ENCODE peak calls at places on chromosomes 5 and 9, in four cellular contexts. T is activated CD8-positive, alpha-beta memory T cell treated with anti-CD3 and anti-CD28 coated beads for 4 hours; Q is spleen; R is neural progenitor cell. N is an unnamed sample.

GRCh38 chr9:118630931-118631595 is 738.2 kb downstream of the BRINP1 start:
- DNase-seq in T (no peak), Q (no peak), R (no peak), N (no peak)

GRCh38 chr9:127244609-127245601 is 19.7 kb upstream of the GARNL3 start:
- DNase-seq in T (peak; percentile 88), Q (peak; percentile 99), R (peak; percentile 99), N (peak; percentile 97)

GRCh38 chr9:2916382-2916985 is 72.6 kb upstream of the PUM3 start:
- DNase-seq in T (no peak), Q (no peak), R (peak; percentile 19), N (no peak)

GRCh38 chr9:96219615-96220257 is 82.2 kb downstream of the HSD17B3 start:
- DNase-seq in T (no peak), Q (peak; percentile 81), R (peak; percentile 28), N (peak; percentile 18)

GRCh38 chr9:17810728-17811634 is 232.1 kb downstream of the SH3GL2 start:
- DNase-seq in T (no peak), Q (no peak), R (peak; percentile 88), N (peak; percentile 64)

GRCh38 chr9:26779072-26779471 is 113.5 kb downstream of the CAAP1 start:
- DNase-seq in T (no peak), Q (no peak), R (no peak), N (no peak)

GRCh38 chr9:36316629-36317317 is 58.5 kb upstream of the GNE start:
- DNase-seq in T (no peak), Q (no peak), R (no peak), N (no peak)

GRCh38 chr5:94463739-94464138 is 154.7 kb downstream of the KIAA0825 start:
- DNase-seq in T (no peak), Q (no peak), R (no peak), N (no peak)

GRCh38 chr5:108382784-108383358 is 973 bp upstream of the FBXL17 start:
- DNase-seq in T (no peak), Q (no peak), R (peak; percentile 2), N (no peak)

GRCh38 chr5:179963375-179963774 is 55.7 kb upstream of the TBC1D9B start:
- DNase-seq in T (no peak), Q (no peak), R (no peak), N (no peak)

GRCh38 chr5:1322036-1322903 is 22.6 kb downstream of the CLPTM1L start:
- DNase-seq in T (no peak), Q (peak; percentile 62), R (no peak), N (no peak)

GRCh38 chr5:68834486-68834885 is 259.3 kb upstream of the SLC30A5 start:
- DNase-seq in T (no peak), Q (no peak), R (no peak), N (no peak)

GRCh38 chr5:178595750-178596149 is 5.6 kb upstream of the COL23A1 start:
- DNase-seq in T (no peak), Q (no peak), R (no peak), N (no peak)

GRCh38 chr5:38347896-38348295 is 89.5 kb downstream of the EGFLAM start:
- DNase-seq in T (no peak), Q (no peak), R (no peak), N (no peak)

GRCh38 chr9:16884952-16885513 is 14.6 kb upstream of the BNC2 start:
- DNase-seq in T (no peak), Q (no peak), R (no peak), N (no peak)

GRCh38 chr9:123318961-123319421 is 37.0 kb upstream of the CRB2 start:
- DNase-seq in T (no peak), Q (peak; percentile 58), R (no peak), N (no peak)

GRCh38 chr5:80346055-80346454 is 26.3 kb downstream of the SPZ1 start:
- DNase-seq in T (no peak), Q (no peak), R (peak; percentile 33), N (peak; percentile 7)

GRCh38 chr9:128282500-128282899 is 6.4 kb downstream of the SWI5 start:
- DNase-seq in T (no peak), Q (no peak), R (no peak), N (no peak)